ENCODE peak calls at places on chromosomes 13 and 19, in ten cellular contexts. One of them, this sample, is unnamed.

GRCh38 chr19:18310966-18311365 is 11.9 kb downstream of the LSM4 start:
- DNase-seq in COR-L47: no peak
- DNase-seq in tibial artery: no peak
- DNase-seq in activated naive CD4-positive, alpha-beta T cell: no peak
- DNase-seq in activated T-cell treated with anti-CD3 and anti-CD28 coated beads for 1 hour: no peak
- DNase-seq in NCI-H2171 treated with DMSO at 0.1 percent for 48 hours: no peak
- DNase-seq in activated CD4-positive, alpha-beta T cell treated with anti-CD3 and anti-CD28 coated beads for 36 hours: no peak
- DNase-seq in psoas muscle: no peak
- DNase-seq in kidney epithelial cell: no peak
- DNase-seq in left lung: no peak
- DNase-seq in this sample: no peak

GRCh38 chr13:83980322-83980721 is 98.0 kb upstream of the SLITRK1 start:
- DNase-seq in left lung: no peak
- DNase-seq in activated CD4-positive, alpha-beta T cell treated with anti-CD3 and anti-CD28 coated beads for 36 hours: no peak
- DNase-seq in NCI-H2171 treated with DMSO at 0.1 percent for 48 hours: no peak
- DNase-seq in COR-L47: no peak
- DNase-seq in psoas muscle: no peak
- DNase-seq in activated T-cell treated with anti-CD3 and anti-CD28 coated beads for 1 hour: no peak
- DNase-seq in kidney epithelial cell: no peak
- DNase-seq in activated naive CD4-positive, alpha-beta T cell: no peak
- DNase-seq in tibial artery: no peak
- DNase-seq in this sample: no peak

GRCh38 chr13:100608906-100609305 is 20.3 kb upstream of the GGACT start:
- DNase-seq in activated CD4-positive, alpha-beta T cell treated with anti-CD3 and anti-CD28 coated beads for 36 hours: peak
- DNase-seq in left lung: no peak
- DNase-seq in psoas muscle: no peak
- DNase-seq in COR-L47: no peak
- DNase-seq in kidney epithelial cell: no peak
- DNase-seq in NCI-H2171 treated with DMSO at 0.1 percent for 48 hours: no peak
- DNase-seq in activated T-cell treated with anti-CD3 and anti-CD28 coated beads for 1 hour: no peak
- DNase-seq in tibial artery: no peak
- DNase-seq in activated naive CD4-positive, alpha-beta T cell: no peak
- DNase-seq in this sample: no peak

GRCh38 chr13:100517135-100517534 is 71.5 kb downstream of the GGACT start:
- DNase-seq in activated CD4-positive, alpha-beta T cell treated with anti-CD3 and anti-CD28 coated beads for 36 hours: no peak
- DNase-seq in kidney epithelial cell: peak
- DNase-seq in psoas muscle: no peak
- DNase-seq in tibial artery: no peak
- DNase-seq in NCI-H2171 treated with DMSO at 0.1 percent for 48 hours: no peak
- DNase-seq in activated naive CD4-positive, alpha-beta T cell: no peak
- DNase-seq in activated T-cell treated with anti-CD3 and anti-CD28 coated beads for 1 hour: no peak
- DNase-seq in COR-L47: no peak
- DNase-seq in left lung: no peak
- DNase-seq in this sample: no peak

GRCh38 chr19:28836366-28836765 is 376.6 kb downstream of the UQCRFS1 start:
- DNase-seq in NCI-H2171 treated with DMSO at 0.1 percent for 48 hours: no peak
- DNase-seq in activated T-cell treated with anti-CD3 and anti-CD28 coated beads for 1 hour: no peak
- DNase-seq in kidney epithelial cell: no peak
- DNase-seq in psoas muscle: no peak
- DNase-seq in activated naive CD4-positive, alpha-beta T cell: no peak
- DNase-seq in activated CD4-positive, alpha-beta T cell treated with anti-CD3 and anti-CD28 coated beads for 36 hours: no peak
- DNase-seq in left lung: no peak
- DNase-seq in tibial artery: no peak
- DNase-seq in COR-L47: no peak
- DNase-seq in this sample: no peak

GRCh38 chr19:17489392-17490030 is 19.2 kb downstream of the SLC27A1 start:
- DNase-seq in activated CD4-positive, alpha-beta T cell treated with anti-CD3 and anti-CD28 coated beads for 36 hours: no peak
- DNase-seq in activated T-cell treated with anti-CD3 and anti-CD28 coated beads for 1 hour: no peak
- DNase-seq in psoas muscle: no peak
- DNase-seq in left lung: no peak
- DNase-seq in NCI-H2171 treated with DMSO at 0.1 percent for 48 hours: no peak
- DNase-seq in activated naive CD4-positive, alpha-beta T cell: no peak
- DNase-seq in COR-L47: no peak
- DNase-seq in kidney epithelial cell: no peak
- DNase-seq in tibial artery: no peak
- DNase-seq in this sample: no peak

GRCh38 chr19:6551607-6552450 is 21.0 kb downstream of the TNFSF9 start:
- DNase-seq in tibial artery: no peak
- DNase-seq in NCI-H2171 treated with DMSO at 0.1 percent for 48 hours: no peak
- DNase-seq in kidney epithelial cell: no peak
- DNase-seq in psoas muscle: peak
- DNase-seq in COR-L47: no peak
- DNase-seq in left lung: peak
- DNase-seq in activated T-cell treated with anti-CD3 and anti-CD28 coated beads for 1 hour: peak
- DNase-seq in activated CD4-positive, alpha-beta T cell treated with anti-CD3 and anti-CD28 coated beads for 36 hours: peak
- DNase-seq in activated naive CD4-positive, alpha-beta T cell: no peak
- DNase-seq in this sample: peak

GRCh38 chr19:37979547-37980082 is 72.6 kb downstream of the SIPA1L3 start:
- DNase-seq in activated T-cell treated with anti-CD3 and anti-CD28 coated beads for 1 hour: no peak
- DNase-seq in kidney epithelial cell: no peak
- DNase-seq in left lung: no peak
- DNase-seq in NCI-H2171 treated with DMSO at 0.1 percent for 48 hours: peak
- DNase-seq in activated naive CD4-positive, alpha-beta T cell: no peak
- DNase-seq in activated CD4-positive, alpha-beta T cell treated with anti-CD3 and anti-CD28 coated beads for 36 hours: no peak
- DNase-seq in COR-L47: no peak
- DNase-seq in psoas muscle: no peak
- DNase-seq in tibial artery: no peak
- DNase-seq in this sample: no peak

GRCh38 chr19:14718522-14719113 is 28.8 kb downstream of the ZNF333 start:
- DNase-seq in kidney epithelial cell: no peak
- DNase-seq in COR-L47: no peak
- DNase-seq in tibial artery: no peak
- DNase-seq in psoas muscle: no peak
- DNase-seq in left lung: no peak
- DNase-seq in NCI-H2171 treated with DMSO at 0.1 percent for 48 hours: no peak
- DNase-seq in activated CD4-positive, alpha-beta T cell treated with anti-CD3 and anti-CD28 coated beads for 36 hours: no peak
- DNase-seq in activated T-cell treated with anti-CD3 and anti-CD28 coated beads for 1 hour: no peak
- DNase-seq in activated naive CD4-positive, alpha-beta T cell: no peak
- DNase-seq in this sample: no peak

GRCh38 chr13:77533875-77534788 is 1.4 kb upstream of the SCEL start:
- DNase-seq in psoas muscle: no peak
- DNase-seq in NCI-H2171 treated with DMSO at 0.1 percent for 48 hours: no peak
- DNase-seq in activated T-cell treated with anti-CD3 and anti-CD28 coated beads for 1 hour: no peak
- DNase-seq in kidney epithelial cell: no peak
- DNase-seq in activated CD4-positive, alpha-beta T cell treated with anti-CD3 and anti-CD28 coated beads for 36 hours: no peak
- DNase-seq in tibial artery: no peak
- DNase-seq in COR-L47: no peak
- DNase-seq in activated naive CD4-positive, alpha-beta T cell: no peak
- DNase-seq in left lung: no peak
- DNase-seq in this sample: no peak

GRCh38 chr19:33446918-33447293 is 73.4 kb downstream of the CEBPG start:
- DNase-seq in left lung: peak
- DNase-seq in COR-L47: no peak
- DNase-seq in tibial artery: no peak
- DNase-seq in activated naive CD4-positive, alpha-beta T cell: no peak
- DNase-seq in psoas muscle: peak
- DNase-seq in NCI-H2171 treated with DMSO at 0.1 percent for 48 hours: no peak
- DNase-seq in activated T-cell treated with anti-CD3 and anti-CD28 coated beads for 1 hour: no peak
- DNase-seq in activated CD4-positive, alpha-beta T cell treated with anti-CD3 and anti-CD28 coated beads for 36 hours: no peak
- DNase-seq in kidney epithelial cell: no peak
- DNase-seq in this sample: no peak

GRCh38 chr13:108033800-108034707 is 181.3 kb downstream of the LIG4 start:
- DNase-seq in tibial artery: no peak
- DNase-seq in kidney epithelial cell: no peak
- DNase-seq in psoas muscle: no peak
- DNase-seq in left lung: no peak
- DNase-seq in COR-L47: no peak
- DNase-seq in activated T-cell treated with anti-CD3 and anti-CD28 coated beads for 1 hour: no peak
- DNase-seq in activated CD4-positive, alpha-beta T cell treated with anti-CD3 and anti-CD28 coated beads for 36 hours: no peak
- DNase-seq in NCI-H2171 treated with DMSO at 0.1 percent for 48 hours: no peak
- DNase-seq in activated naive CD4-positive, alpha-beta T cell: no peak
- DNase-seq in this sample: no peak

GRCh38 chr19:44258139-44258538 is 1.5 kb upstream of the ZNF233 start:
- DNase-seq in activated CD4-positive, alpha-beta T cell treated with anti-CD3 and anti-CD28 coated beads for 36 hours: no peak
- DNase-seq in psoas muscle: no peak
- DNase-seq in tibial artery: no peak
- DNase-seq in kidney epithelial cell: no peak
- DNase-seq in activated T-cell treated with anti-CD3 and anti-CD28 coated beads for 1 hour: no peak
- DNase-seq in NCI-H2171 treated with DMSO at 0.1 percent for 48 hours: no peak
- DNase-seq in COR-L47: no peak
- DNase-seq in left lung: no peak
- DNase-seq in activated naive CD4-positive, alpha-beta T cell: no peak
- DNase-seq in this sample: no peak

GRCh38 chr19:3667766-3668165 is 32.5 kb downstream of the PIP5K1C start:
- DNase-seq in activated CD4-positive, alpha-beta T cell treated with anti-CD3 and anti-CD28 coated beads for 36 hours: no peak
- DNase-seq in psoas muscle: no peak
- DNase-seq in NCI-H2171 treated with DMSO at 0.1 percent for 48 hours: no peak
- DNase-seq in COR-L47: no peak
- DNase-seq in left lung: no peak
- DNase-seq in activated naive CD4-positive, alpha-beta T cell: no peak
- DNase-seq in kidney epithelial cell: no peak
- DNase-seq in tibial artery: no peak
- DNase-seq in activated T-cell treated with anti-CD3 and anti-CD28 coated beads for 1 hour: no peak
- DNase-seq in this sample: no peak

GRCh38 chr13:98312606-98313005 is 135.5 kb upstream of the RNF113B start:
- DNase-seq in activated T-cell treated with anti-CD3 and anti-CD28 coated beads for 1 hour: no peak
- DNase-seq in psoas muscle: no peak
- DNase-seq in tibial artery: no peak
- DNase-seq in activated CD4-positive, alpha-beta T cell treated with anti-CD3 and anti-CD28 coated beads for 36 hours: no peak
- DNase-seq in kidney epithelial cell: no peak
- DNase-seq in COR-L47: no peak
- DNase-seq in NCI-H2171 treated with DMSO at 0.1 percent for 48 hours: no peak
- DNase-seq in activated naive CD4-positive, alpha-beta T cell: no peak
- DNase-seq in left lung: no peak
- DNase-seq in this sample: no peak

GRCh38 chr13:76168661-76169060 is 532.5 kb downstream of the LMO7 start:
- DNase-seq in activated CD4-positive, alpha-beta T cell treated with anti-CD3 and anti-CD28 coated beads for 36 hours: no peak
- DNase-seq in psoas muscle: no peak
- DNase-seq in kidney epithelial cell: no peak
- DNase-seq in NCI-H2171 treated with DMSO at 0.1 percent for 48 hours: no peak
- DNase-seq in activated T-cell treated with anti-CD3 and anti-CD28 coated beads for 1 hour: no peak
- DNase-seq in activated naive CD4-positive, alpha-beta T cell: no peak
- DNase-seq in left lung: no peak
- DNase-seq in COR-L47: no peak
- DNase-seq in tibial artery: no peak
- DNase-seq in this sample: no peak

GRCh38 chr13:45799451-45799850 is 52.1 kb downstream of the SIAH3 start:
- DNase-seq in tibial artery: no peak
- DNase-seq in NCI-H2171 treated with DMSO at 0.1 percent for 48 hours: peak
- DNase-seq in psoas muscle: no peak
- DNase-seq in COR-L47: no peak
- DNase-seq in kidney epithelial cell: no peak
- DNase-seq in activated T-cell treated with anti-CD3 and anti-CD28 coated beads for 1 hour: no peak
- DNase-seq in activated naive CD4-positive, alpha-beta T cell: no peak
- DNase-seq in left lung: no peak
- DNase-seq in activated CD4-positive, alpha-beta T cell treated with anti-CD3 and anti-CD28 coated beads for 36 hours: no peak
- DNase-seq in this sample: no peak

GRCh38 chr19:55178781-55179569 is 1.1 kb downstream of the SYT5 start:
- DNase-seq in kidney epithelial cell: no peak
- DNase-seq in activated naive CD4-positive, alpha-beta T cell: peak
- DNase-seq in left lung: peak
- DNase-seq in psoas muscle: peak
- DNase-seq in activated T-cell treated with anti-CD3 and anti-CD28 coated beads for 1 hour: peak
- DNase-seq in COR-L47: peak
- DNase-seq in tibial artery: no peak
- DNase-seq in NCI-H2171 treated with DMSO at 0.1 percent for 48 hours: peak
- DNase-seq in activated CD4-positive, alpha-beta T cell treated with anti-CD3 and anti-CD28 coated beads for 36 hours: peak
- DNase-seq in this sample: peak

GRCh38 chr13:47594833-47595232 is 406.2 kb downstream of the SUCLA2 start:
- DNase-seq in psoas muscle: no peak
- DNase-seq in activated CD4-positive, alpha-beta T cell treated with anti-CD3 and anti-CD28 coated beads for 36 hours: peak
- DNase-seq in left lung: no peak
- DNase-seq in COR-L47: no peak
- DNase-seq in NCI-H2171 treated with DMSO at 0.1 percent for 48 hours: no peak
- DNase-seq in kidney epithelial cell: no peak
- DNase-seq in activated naive CD4-positive, alpha-beta T cell: no peak
- DNase-seq in activated T-cell treated with anti-CD3 and anti-CD28 coated beads for 1 hour: no peak
- DNase-seq in tibial artery: no peak
- DNase-seq in this sample: no peak

GRCh38 chr13:24654741-24655140 is 25.5 kb upstream of the ATP12A start:
- DNase-seq in COR-L47: no peak
- DNase-seq in left lung: no peak
- DNase-seq in activated naive CD4-positive, alpha-beta T cell: no peak
- DNase-seq in activated CD4-positive, alpha-beta T cell treated with anti-CD3 and anti-CD28 coated beads for 36 hours: no peak
- DNase-seq in NCI-H2171 treated with DMSO at 0.1 percent for 48 hours: no peak
- DNase-seq in kidney epithelial cell: no peak
- DNase-seq in activated T-cell treated with anti-CD3 and anti-CD28 coated beads for 1 hour: no peak
- DNase-seq in psoas muscle: no peak
- DNase-seq in tibial artery: no peak
- DNase-seq in this sample: no peak

This sample was measured in neural crest cell.